ENCODE peak calls at places on chromosomes 3 and 15, in seven cellular contexts. C is upper lobe of right lung; X is left ventricle myocardium inferior; Z is CD4-positive, alpha-beta T cell; O is esophagus squamous epithelium; W is H1; Q is GM20000. H is an unnamed sample.
A peak's percentile ranks its signal among the peaks of the same experiment; 100 is the strongest.

GRCh38 chr3:134357914-134358811 is 16.1 kb downstream of the AMOTL2 start:
- DNase-seq in C (peak; percentile 63), X (no peak), Z (no peak), O (no peak), W (no peak), Q (peak; percentile 66), H (peak; percentile 90)

GRCh38 chr3:42192334-42193200 is 73.4 kb downstream of the CCK start:
- DNase-seq in C (no peak), X (no peak), Z (no peak), O (no peak), W (no peak), Q (peak; percentile 34), H (no peak)

GRCh38 chr15:27017168-27017809 is 46.3 kb downstream of the GABRG3 start:
- DNase-seq in C (no peak), X (no peak), Z (no peak), O (no peak), W (peak; percentile 94), Q (peak; percentile 31), H (no peak)

GRCh38 chr3:142853270-142854163 is 35.4 kb downstream of the PCOLCE2 start:
- DNase-seq in C (no peak), X (peak; percentile 78), Z (no peak), O (no peak), W (no peak), Q (no peak), H (no peak)

GRCh38 chr3:130517541-130517940 is 564 bp downstream of the COL6A6 start:
- DNase-seq in C (no peak), X (no peak), Z (no peak), O (no peak), W (no peak), Q (no peak), H (no peak)

GRCh38 chr3:32316976-32317375 is 74.7 kb upstream of the CMTM7 start:
- DNase-seq in C (no peak), X (no peak), Z (no peak), O (no peak), W (no peak), Q (no peak), H (no peak)

GRCh38 chr3:61250784-61251173 is 473 bp downstream of the FHIT start:
- DNase-seq in C (peak; percentile 67), X (peak; percentile 17), Z (no peak), O (peak; percentile 8), W (peak; percentile 57), Q (peak; percentile 24), H (peak; percentile 76)

GRCh38 chr3:29181149-29181780 is 99.6 kb upstream of the RBMS3 start:
- DNase-seq in C (no peak), X (no peak), Z (no peak), O (no peak), W (no peak), Q (no peak), H (no peak)

GRCh38 chr15:88476635-88477038 is 9.1 kb downstream of the MRPS11 start:
- DNase-seq in C (no peak), X (no peak), Z (no peak), O (no peak), W (no peak), Q (peak; percentile 49), H (no peak)

GRCh38 chr3:46442591-46443530 is 21.8 kb downstream of the LTF start:
- DNase-seq in C (no peak), X (no peak), Z (peak; percentile 27), O (no peak), W (no peak), Q (peak; percentile 63), H (no peak)
- TF ChIP-seq CTCF in C (peak; percentile 66), X (peak; percentile 67), Z (no peak), O (peak; percentile 76), W (no peak), Q (peak; percentile 78), H (peak; percentile 79)

GRCh38 chr3:435969-436492 is 239.5 kb downstream of the CHL1 start:
- DNase-seq in C (no peak), X (no peak), Z (no peak), O (no peak), W (no peak), Q (no peak), H (no peak)
- TF ChIP-seq CTCF in C (no peak), X (no peak), Z (no peak), O (no peak), W (no peak), Q (no peak), H (no peak)

GRCh38 chr15:82809308-82810060 is at the start of gene WHAMM:
- DNase-seq in C (peak; percentile 99), X (peak; percentile 99), Z (peak; percentile 91), O (peak; percentile 95), W (peak; percentile 93), Q (peak; percentile 95), H (peak; percentile 99)

GRCh38 chr15:82810061-82810862 is 834 bp downstream of the WHAMM start:
- DNase-seq in C (peak; percentile 76), X (peak; percentile 25), Z (peak; percentile 21), O (no peak), W (peak; percentile 69), Q (peak; percentile 60), H (no peak)

GRCh38 chr15:82808634-82809041 is 790 bp upstream of the WHAMM start:
- DNase-seq in C (no peak), X (no peak), Z (no peak), O (no peak), W (peak; percentile 49), Q (no peak), H (no peak)

GRCh38 chr15:82810863-82811421 is 1.5 kb downstream of the WHAMM start:
- DNase-seq in C (no peak), X (no peak), Z (no peak), O (no peak), W (no peak), Q (no peak), H (no peak)

GRCh38 chr15:82812994-82813393 is 3.6 kb downstream of the WHAMM start:
- DNase-seq in C (no peak), X (no peak), Z (no peak), O (no peak), W (no peak), Q (no peak), H (no peak)
- TF ChIP-seq CTCF in C (no peak), X (no peak), Z (no peak), O (no peak), W (no peak), Q (no peak), H (no peak)

DNA sequence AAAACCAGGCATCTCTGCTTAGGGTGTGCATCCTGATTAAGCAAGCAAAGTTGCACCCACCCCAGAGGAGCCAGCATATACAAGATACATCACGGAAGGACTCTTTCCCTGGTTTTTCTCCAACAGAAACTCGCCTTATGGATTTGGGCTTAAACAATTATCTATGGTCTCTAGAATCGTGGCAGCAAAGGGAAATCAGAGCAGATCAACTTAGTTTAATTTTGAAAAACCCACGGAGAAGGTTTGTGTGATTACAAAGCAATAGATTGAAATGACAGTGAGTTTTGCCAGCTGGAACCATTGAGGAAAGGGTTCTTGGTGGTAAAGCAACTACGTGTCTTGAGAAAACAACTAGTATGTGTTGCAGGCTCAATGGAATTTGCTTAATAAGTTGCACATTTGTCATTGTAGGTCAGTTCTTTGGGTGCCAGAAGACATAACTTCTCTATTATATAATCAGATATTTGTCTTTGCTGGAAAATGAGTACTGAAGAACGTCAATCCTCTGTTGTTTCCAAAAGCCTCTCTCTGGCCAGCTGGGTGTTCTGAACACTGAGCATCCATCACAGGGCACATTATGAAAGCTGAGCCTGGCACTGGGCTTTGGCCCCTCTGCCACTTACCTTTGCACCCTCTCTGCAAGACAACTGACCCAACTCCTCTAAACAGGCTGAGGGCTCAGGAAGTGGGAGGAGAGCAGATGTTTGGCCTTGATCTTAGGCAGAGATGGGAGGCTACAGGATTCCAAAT is 75.7 kb upstream of the FBN1 start:
- DNase-seq in C (no peak), X (no peak), Z (no peak), O (no peak), W (no peak), Q (no peak), H (no peak)
- TF ChIP-seq CTCF in C (no peak), X (no peak), Z (no peak), O (no peak), W (no peak), Q (no peak), H (no peak)

GRCh38 chr3:71513081-71513480 is 70.4 kb downstream of the FOXP1 start:
- DNase-seq in C (no peak), X (no peak), Z (no peak), O (no peak), W (no peak), Q (no peak), H (no peak)

GRCh38 chr3:71512544-71512943 is 71.0 kb downstream of the FOXP1 start:
- DNase-seq in C (no peak), X (no peak), Z (no peak), O (no peak), W (no peak), Q (no peak), H (no peak)

GRCh38 chr3:71511037-71511436 is 72.5 kb downstream of the FOXP1 start:
- DNase-seq in C (no peak), X (no peak), Z (no peak), O (no peak), W (no peak), Q (no peak), H (no peak)

GRCh38 chr3:71511446-71511845 is 72.1 kb downstream of the FOXP1 start:
- DNase-seq in C (no peak), X (no peak), Z (no peak), O (no peak), W (no peak), Q (no peak), H (no peak)

GRCh38 chr3:71512000-71512399 is 71.5 kb downstream of the FOXP1 start:
- DNase-seq in C (no peak), X (no peak), Z (peak; percentile 20), O (no peak), W (no peak), Q (peak; percentile 28), H (no peak)
- TF ChIP-seq CTCF in C (peak; percentile 23), X (peak; percentile 21), Z (peak; percentile 70), O (peak; percentile 38), W (peak; percentile 25), Q (no peak), H (no peak)

GRCh38 chr15:89496155-89497098 is at the start of gene RHCG:
- DNase-seq in C (no peak), X (no peak), Z (no peak), O (no peak), W (peak; percentile 83), Q (peak; percentile 59), H (no peak)
- TF ChIP-seq CTCF in C (no peak), X (peak; percentile 38), Z (no peak), O (peak; percentile 43), W (peak; percentile 81), Q (no peak), H (peak; percentile 77)

GRCh38 chr3:8097690-8098089 is 403.9 kb upstream of the LMCD1 start:
- DNase-seq in C (no peak), X (no peak), Z (no peak), O (no peak), W (no peak), Q (no peak), H (no peak)
- TF ChIP-seq CTCF in C (no peak), X (no peak), Z (no peak), O (no peak), W (no peak), Q (no peak), H (peak; percentile 44)